ENCODE peak calls at places on chromosomes 3 and 15, in six cellular contexts. One of them, this sample, is unnamed.

GRCh38 chr3:38365469-38366062 is 19.0 kb downstream of the XYLB start:
- DNase-seq in choroid plexus epithelial cell: no peak
- DNase-seq in OCI-LY7: no peak
- DNase-seq in AG09309: no peak
- DNase-seq in tibial nerve: no peak
- DNase-seq in psoas muscle: no peak
- DNase-seq in this sample: no peak

GRCh38 chr15:31102049-31102321 is 460 bp upstream of the TRPM1 start:
- DNase-seq in choroid plexus epithelial cell: no peak
- DNase-seq in OCI-LY7: no peak
- DNase-seq in AG09309: no peak
- DNase-seq in tibial nerve: no peak
- DNase-seq in psoas muscle: no peak
- DNase-seq in this sample: no peak

GRCh38 chr3:23203651-23204111 is 554 bp downstream of the UBE2E2 start:
- DNase-seq in choroid plexus epithelial cell: peak
- DNase-seq in OCI-LY7: peak
- DNase-seq in AG09309: no peak
- DNase-seq in tibial nerve: no peak
- DNase-seq in psoas muscle: peak
- DNase-seq in this sample: no peak

GRCh38 chr3:167872941-167873340 is 137.4 kb downstream of the SERPINI1 start:
- DNase-seq in choroid plexus epithelial cell: peak
- DNase-seq in OCI-LY7: peak
- DNase-seq in AG09309: no peak
- DNase-seq in tibial nerve: no peak
- DNase-seq in psoas muscle: no peak
- DNase-seq in this sample: no peak

GRCh38 chr3:182969277-182969676 is 11.1 kb downstream of the DCUN1D1 start:
- DNase-seq in choroid plexus epithelial cell: peak
- DNase-seq in OCI-LY7: no peak
- DNase-seq in AG09309: peak
- DNase-seq in tibial nerve: no peak
- DNase-seq in psoas muscle: no peak
- DNase-seq in this sample: peak

GRCh38 chr15:31197497-31198414 is 96.2 kb upstream of the TRPM1 start:
- DNase-seq in choroid plexus epithelial cell: peak
- DNase-seq in OCI-LY7: peak
- DNase-seq in AG09309: no peak
- DNase-seq in tibial nerve: no peak
- DNase-seq in psoas muscle: no peak
- DNase-seq in this sample: peak

GRCh38 chr15:32718822-32719716 is 1.3 kb downstream of the GREM1 start:
- DNase-seq in choroid plexus epithelial cell: peak
- DNase-seq in OCI-LY7: no peak
- DNase-seq in AG09309: no peak
- DNase-seq in tibial nerve: no peak
- DNase-seq in psoas muscle: no peak
- DNase-seq in this sample: no peak

GRCh38 chr3:180265551-180265950 is 228.8 kb upstream of the PEX5L start:
- DNase-seq in choroid plexus epithelial cell: peak
- DNase-seq in OCI-LY7: no peak
- DNase-seq in AG09309: peak
- DNase-seq in tibial nerve: no peak
- DNase-seq in psoas muscle: no peak
- DNase-seq in this sample: no peak

GRCh38 chr15:34651962-34652725 is 68.7 kb upstream of the GOLGA8B start:
- DNase-seq in choroid plexus epithelial cell: no peak
- DNase-seq in OCI-LY7: no peak
- DNase-seq in AG09309: no peak
- DNase-seq in tibial nerve: no peak
- DNase-seq in psoas muscle: no peak
- DNase-seq in this sample: no peak

GRCh38 chr15:77421370-77421700 is 647 bp downstream of the HMG20A start:
- DNase-seq in choroid plexus epithelial cell: peak
- DNase-seq in OCI-LY7: peak
- DNase-seq in AG09309: no peak
- DNase-seq in tibial nerve: no peak
- DNase-seq in psoas muscle: no peak
- DNase-seq in this sample: no peak

GRCh38 chr3:142134799-142135325 is 14.5 kb downstream of the TFDP2 start:
- DNase-seq in choroid plexus epithelial cell: no peak
- DNase-seq in OCI-LY7: no peak
- DNase-seq in AG09309: no peak
- DNase-seq in tibial nerve: no peak
- DNase-seq in psoas muscle: no peak
- DNase-seq in this sample: no peak

GRCh38 chr3:142124243-142124642 is 25.1 kb downstream of the TFDP2 start:
- DNase-seq in choroid plexus epithelial cell: no peak
- DNase-seq in OCI-LY7: no peak
- DNase-seq in AG09309: no peak
- DNase-seq in tibial nerve: no peak
- DNase-seq in psoas muscle: no peak
- DNase-seq in this sample: no peak

GRCh38 chr3:142127941-142128658 is 21.2 kb downstream of the TFDP2 start:
- DNase-seq in choroid plexus epithelial cell: no peak
- DNase-seq in OCI-LY7: no peak
- DNase-seq in AG09309: no peak
- DNase-seq in tibial nerve: no peak
- DNase-seq in psoas muscle: no peak
- DNase-seq in this sample: no peak

DNA sequence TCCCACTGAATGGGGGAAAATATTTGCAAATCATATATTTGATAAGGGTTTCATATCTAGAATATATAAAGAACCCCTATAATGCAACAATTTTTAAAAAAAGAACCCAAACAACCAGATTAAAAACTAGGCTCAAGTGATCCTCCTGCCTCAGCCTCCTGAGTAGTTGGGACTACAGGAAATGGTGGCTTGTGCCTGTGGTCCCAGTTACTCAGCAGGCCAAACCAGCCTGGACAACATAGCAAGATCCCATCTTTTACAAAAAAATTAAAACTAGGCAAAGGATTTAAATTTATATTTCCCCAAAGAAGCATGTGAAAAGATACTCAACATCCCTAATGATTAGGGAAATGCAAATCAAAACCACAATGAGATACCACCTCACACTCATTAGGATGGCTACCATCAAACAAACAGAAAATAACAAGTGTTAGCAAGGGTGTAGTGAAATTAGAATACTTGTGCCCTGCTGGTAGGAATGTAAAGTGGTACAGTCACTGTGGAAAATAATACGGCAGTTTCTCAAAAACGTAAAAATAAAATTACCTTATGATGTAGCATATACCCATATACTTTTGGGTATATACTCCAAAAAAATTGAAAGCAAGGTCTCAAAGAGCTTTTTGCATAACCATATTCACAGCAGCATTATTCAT is 19.7 kb downstream of the TFDP2 start:
- DNase-seq in choroid plexus epithelial cell: peak
- DNase-seq in OCI-LY7: no peak
- DNase-seq in AG09309: no peak
- DNase-seq in tibial nerve: no peak
- DNase-seq in psoas muscle: no peak
- DNase-seq in this sample: no peak
- TF ChIP-seq CTCF in choroid plexus epithelial cell: no peak
- TF ChIP-seq CTCF in OCI-LY7: no peak
- TF ChIP-seq CTCF in AG09309: no peak
- TF ChIP-seq CTCF in tibial nerve: no peak
- TF ChIP-seq CTCF in psoas muscle: no peak
- TF ChIP-seq CTCF in this sample: peak

GRCh38 chr15:92073044-92073785 is 219.7 kb downstream of the SLCO3A1 start:
- DNase-seq in choroid plexus epithelial cell: no peak
- DNase-seq in OCI-LY7: no peak
- DNase-seq in AG09309: no peak
- DNase-seq in tibial nerve: no peak
- DNase-seq in psoas muscle: no peak
- DNase-seq in this sample: peak

GRCh38 chr15:92071030-92071644 is 217.6 kb downstream of the SLCO3A1 start:
- DNase-seq in choroid plexus epithelial cell: no peak
- DNase-seq in OCI-LY7: no peak
- DNase-seq in AG09309: no peak
- DNase-seq in tibial nerve: no peak
- DNase-seq in psoas muscle: no peak
- DNase-seq in this sample: no peak

GRCh38 chr15:92074161-92074560 is 220.7 kb downstream of the SLCO3A1 start:
- DNase-seq in choroid plexus epithelial cell: no peak
- DNase-seq in OCI-LY7: no peak
- DNase-seq in AG09309: no peak
- DNase-seq in tibial nerve: no peak
- DNase-seq in psoas muscle: no peak
- DNase-seq in this sample: no peak

GRCh38 chr15:92068121-92068520 is 214.6 kb downstream of the SLCO3A1 start:
- DNase-seq in choroid plexus epithelial cell: no peak
- DNase-seq in OCI-LY7: no peak
- DNase-seq in AG09309: no peak
- DNase-seq in tibial nerve: no peak
- DNase-seq in psoas muscle: no peak
- DNase-seq in this sample: no peak

DNA sequence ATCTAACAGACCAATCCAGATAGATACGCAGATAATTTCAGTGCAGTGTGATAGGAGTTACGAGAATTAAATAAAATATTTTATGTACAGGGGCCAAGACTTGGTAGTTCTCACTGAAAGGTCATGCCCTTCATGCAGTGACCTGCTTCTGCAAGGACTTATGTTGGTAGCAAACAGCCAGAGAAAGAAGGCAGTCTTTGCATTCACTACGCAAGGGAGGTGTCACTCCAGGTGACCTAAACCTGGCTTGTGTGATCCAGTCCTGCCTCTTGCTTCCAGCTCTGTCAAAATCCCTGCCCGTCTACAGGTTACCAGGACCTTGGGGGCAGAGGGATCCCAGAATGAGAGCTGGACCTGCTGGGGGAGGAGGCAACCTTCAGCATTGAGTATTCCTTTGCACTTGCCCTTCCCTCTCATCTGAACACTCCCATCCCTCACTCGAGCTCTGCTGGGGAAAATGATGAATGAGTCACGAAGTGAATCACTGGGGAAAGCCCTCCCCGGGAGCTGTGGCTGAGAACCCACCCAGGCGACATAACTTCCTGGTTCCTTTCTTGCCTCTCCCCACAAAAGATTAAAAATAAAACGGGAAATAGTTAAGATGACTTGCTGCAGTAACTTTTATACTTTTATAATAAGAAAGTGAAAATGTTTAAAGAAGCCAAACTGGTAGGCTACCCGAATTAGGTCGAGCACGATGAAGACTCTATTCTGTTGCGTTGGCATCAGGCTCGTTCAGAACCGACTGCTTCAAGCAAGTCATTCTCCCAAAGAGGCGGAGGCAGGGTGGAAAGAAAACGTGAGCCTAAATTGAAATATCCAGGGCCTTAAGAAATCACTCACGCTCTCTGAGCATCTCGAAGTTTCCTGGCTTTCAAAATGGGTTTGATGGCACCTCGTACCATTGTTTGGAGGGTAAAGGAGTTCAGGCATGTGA is 216.1 kb downstream of the SLCO3A1 start:
- DNase-seq in choroid plexus epithelial cell: peak
- DNase-seq in OCI-LY7: no peak
- DNase-seq in AG09309: peak
- DNase-seq in tibial nerve: no peak
- DNase-seq in psoas muscle: peak
- DNase-seq in this sample: peak
- H3K4me3 ChIP-seq in choroid plexus epithelial cell: no peak
- H3K4me3 ChIP-seq in OCI-LY7: no peak
- H3K4me3 ChIP-seq in AG09309: peak
- H3K4me3 ChIP-seq in tibial nerve: peak
- H3K4me3 ChIP-seq in psoas muscle: peak
- H3K4me3 ChIP-seq in this sample: no peak

DNA sequence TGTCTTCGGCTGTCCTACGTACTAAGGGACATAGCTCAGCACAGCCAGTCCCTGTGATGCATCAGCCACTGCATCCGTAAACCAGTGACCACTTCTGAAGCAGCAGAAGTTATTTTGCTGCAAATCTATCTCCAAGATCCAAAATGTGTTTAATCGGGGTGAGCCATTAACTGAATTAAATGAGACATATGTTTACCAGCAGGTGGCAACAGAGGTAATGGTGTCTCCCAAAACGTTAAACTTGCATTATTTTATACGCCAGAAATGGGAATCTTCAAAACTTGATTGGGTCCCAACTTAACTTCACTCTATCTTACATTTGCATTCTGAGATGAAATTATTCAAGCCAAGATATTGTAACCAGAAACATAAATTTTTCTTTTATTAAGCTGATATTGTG is 75.3 kb upstream of the BOC start:
- DNase-seq in choroid plexus epithelial cell: peak
- DNase-seq in OCI-LY7: peak
- DNase-seq in AG09309: no peak
- DNase-seq in tibial nerve: no peak
- DNase-seq in psoas muscle: no peak
- DNase-seq in this sample: peak
- TF ChIP-seq CTCF in choroid plexus epithelial cell: peak
- TF ChIP-seq CTCF in OCI-LY7: peak
- TF ChIP-seq CTCF in AG09309: peak
- TF ChIP-seq CTCF in tibial nerve: peak
- TF ChIP-seq CTCF in psoas muscle: peak
- TF ChIP-seq CTCF in this sample: peak

DNA sequence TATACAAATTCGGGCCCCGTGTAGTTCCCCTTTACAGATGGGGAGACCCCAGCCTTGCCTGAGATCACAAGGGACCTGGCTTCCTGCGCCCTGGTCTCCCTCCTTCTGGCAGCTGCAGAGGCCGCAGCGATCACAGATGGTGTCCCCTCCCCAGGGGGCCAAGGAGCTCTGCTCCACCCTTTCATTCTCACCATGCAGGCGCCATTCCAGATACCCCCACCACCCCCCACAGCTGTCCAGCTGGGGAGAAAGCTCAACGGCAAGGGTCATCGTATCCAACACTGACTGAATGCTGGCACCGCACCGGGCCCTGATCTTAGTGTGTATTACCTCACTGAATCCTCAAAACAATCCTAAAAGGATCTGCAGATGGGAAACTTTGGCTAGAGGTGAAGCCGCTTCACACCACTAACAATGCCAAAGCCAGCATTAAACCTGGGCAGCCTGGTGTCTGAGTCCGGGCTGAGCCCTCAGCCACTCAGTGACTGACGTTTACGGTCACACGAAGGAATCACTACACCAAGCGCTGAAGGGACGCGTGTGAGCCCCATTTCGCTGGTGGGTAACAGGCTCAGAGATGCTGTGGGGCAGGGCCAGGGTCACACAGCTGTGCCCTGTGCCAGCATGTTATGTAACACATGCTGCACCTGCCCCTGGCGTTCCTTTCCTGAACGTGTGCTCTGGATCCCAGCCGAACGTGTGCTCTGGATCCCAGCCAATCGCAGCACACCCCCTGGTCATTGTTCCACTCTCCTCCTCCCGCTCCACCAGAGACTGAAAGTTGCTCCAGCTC is 51.9 kb downstream of the IQSEC1 start:
- DNase-seq in choroid plexus epithelial cell: no peak
- DNase-seq in OCI-LY7: peak
- DNase-seq in AG09309: no peak
- DNase-seq in tibial nerve: no peak
- DNase-seq in psoas muscle: peak
- DNase-seq in this sample: no peak
- H3K4me3 ChIP-seq in choroid plexus epithelial cell: no peak
- H3K4me3 ChIP-seq in OCI-LY7: peak
- H3K4me3 ChIP-seq in AG09309: no peak
- H3K4me3 ChIP-seq in tibial nerve: peak
- H3K4me3 ChIP-seq in psoas muscle: peak
- H3K4me3 ChIP-seq in this sample: no peak

GRCh38 chr3:152374260-152374990 is 105.7 kb downstream of the MBNL1 start:
- DNase-seq in choroid plexus epithelial cell: no peak
- DNase-seq in OCI-LY7: no peak
- DNase-seq in AG09309: no peak
- DNase-seq in tibial nerve: no peak
- DNase-seq in psoas muscle: no peak
- DNase-seq in this sample: no peak
- TF ChIP-seq CTCF in choroid plexus epithelial cell: no peak
- TF ChIP-seq CTCF in OCI-LY7: peak
- TF ChIP-seq CTCF in AG09309: no peak
- TF ChIP-seq CTCF in tibial nerve: no peak
- TF ChIP-seq CTCF in psoas muscle: no peak
- TF ChIP-seq CTCF in this sample: no peak